ENCODE peak calls at places on chromosome 18, in five cellular contexts. One of them, this sample, is unnamed.

GRCh38 chr18:26458526-26459232 is 89.7 kb downstream of the KCTD1 start:
- DNase-seq in AG09309: peak; percentile 57
- DNase-seq in HL-60: peak; percentile 50
- DNase-seq in ovary: no peak
- DNase-seq in thyroid gland: no peak
- DNase-seq in this sample: no peak

GRCh38 chr18:77554061-77554460 is 304.4 kb downstream of the GALR1 start:
- DNase-seq in AG09309: no peak
- DNase-seq in HL-60: no peak
- DNase-seq in ovary: no peak
- DNase-seq in thyroid gland: no peak
- DNase-seq in this sample: no peak

GRCh38 chr18:38909972-38910371 is 1344.4 kb upstream of the CELF4 start:
- DNase-seq in AG09309: no peak
- DNase-seq in HL-60: no peak
- DNase-seq in ovary: no peak
- DNase-seq in thyroid gland: no peak
- DNase-seq in this sample: no peak

GRCh38 chr18:54203914-54204313 is 20.6 kb downstream of the MBD2 start:
- DNase-seq in thyroid gland: no peak
- DNase-seq in HL-60: no peak
- DNase-seq in AG09309: no peak
- DNase-seq in ovary: no peak
- DNase-seq in this sample: no peak

GRCh38 chr18:52620926-52621439 is 281.0 kb downstream of the DCC start:
- DNase-seq in AG09309: no peak
- DNase-seq in ovary: no peak
- DNase-seq in HL-60: no peak
- DNase-seq in thyroid gland: no peak
- DNase-seq in this sample: no peak

GRCh38 chr18:12819822-12820221 is 64.2 kb downstream of the PTPN2 start:
- DNase-seq in AG09309: no peak
- DNase-seq in ovary: no peak
- DNase-seq in thyroid gland: no peak
- DNase-seq in HL-60: no peak
- DNase-seq in this sample: no peak

GRCh38 chr18:3347286-3347803 is 85.4 kb downstream of the MYL12B start:
- DNase-seq in thyroid gland: no peak
- DNase-seq in HL-60: no peak
- DNase-seq in AG09309: no peak
- DNase-seq in ovary: no peak
- DNase-seq in this sample: no peak

GRCh38 chr18:3207565-3207964 is 12.2 kb downstream of the MYOM1 start:
- DNase-seq in ovary: no peak
- DNase-seq in AG09309: no peak
- DNase-seq in HL-60: no peak
- DNase-seq in thyroid gland: no peak
- DNase-seq in this sample: no peak

GRCh38 chr18:74310411-74310810 is 5.2 kb upstream of the C18orf63 start:
- DNase-seq in AG09309: no peak
- DNase-seq in HL-60: peak; percentile 63
- DNase-seq in ovary: no peak
- DNase-seq in thyroid gland: no peak
- DNase-seq in this sample: no peak

DNA sequence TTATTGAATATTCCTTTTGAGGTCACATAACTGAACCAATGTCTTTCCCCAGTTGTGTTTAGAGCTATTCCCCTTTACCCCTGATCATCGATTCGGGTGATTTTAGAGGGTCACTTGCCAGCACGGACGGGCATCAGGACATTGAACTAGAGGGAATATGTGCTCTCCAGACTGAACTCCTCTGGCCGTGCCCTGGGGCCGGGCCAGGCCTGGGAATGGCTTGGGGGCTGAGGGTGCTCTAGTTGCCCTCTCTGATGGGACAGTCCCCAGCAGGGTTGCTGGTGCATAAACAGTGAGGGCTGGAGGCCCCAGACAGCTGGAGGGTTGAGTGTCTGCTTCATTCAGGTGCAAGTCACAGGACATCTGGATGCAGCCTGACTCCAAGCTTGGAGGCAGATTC is 90.7 kb downstream of the SMIM21 start:
- DNase-seq in AG09309: no peak
- DNase-seq in HL-60: no peak
- DNase-seq in ovary: no peak
- DNase-seq in thyroid gland: no peak
- DNase-seq in this sample: no peak
- H3K4me3 ChIP-seq in AG09309: no peak overlapping the region
- H3K4me3 ChIP-seq in HL-60: no peak overlapping the region
- H3K4me3 ChIP-seq in ovary: no peak overlapping the region
- H3K4me3 ChIP-seq in thyroid gland: no peak overlapping the region
- H3K4me3 ChIP-seq in this sample: no peak overlapping the region

DNA sequence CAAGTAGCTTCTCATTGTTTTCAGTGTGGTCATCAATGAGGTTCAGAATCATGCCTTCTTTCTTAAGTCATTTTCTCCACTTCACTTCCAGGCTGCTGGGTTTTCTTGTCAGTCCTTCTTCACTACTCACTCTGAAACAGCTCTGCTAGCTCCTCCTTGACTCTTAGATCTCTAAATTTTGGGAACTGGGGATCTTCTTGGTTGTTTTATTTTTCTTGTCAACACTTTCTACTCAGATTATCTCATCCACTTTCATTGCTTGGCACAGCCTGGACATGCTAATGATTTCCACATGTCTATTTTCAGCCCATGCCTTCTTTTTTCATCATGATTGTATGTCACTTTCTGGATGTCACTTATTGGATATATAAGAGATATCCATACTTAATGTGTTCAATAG is 517.8 kb upstream of the DSEL start:
- DNase-seq in AG09309: no peak
- DNase-seq in thyroid gland: no peak
- DNase-seq in ovary: no peak
- DNase-seq in HL-60: no peak
- DNase-seq in this sample: no peak
- H3K4me3 ChIP-seq in AG09309: no peak overlapping the region
- H3K4me3 ChIP-seq in thyroid gland: no peak overlapping the region
- H3K4me3 ChIP-seq in ovary: no peak overlapping the region
- H3K4me3 ChIP-seq in HL-60: no peak overlapping the region
- H3K4me3 ChIP-seq in this sample: no peak overlapping the region

DNA sequence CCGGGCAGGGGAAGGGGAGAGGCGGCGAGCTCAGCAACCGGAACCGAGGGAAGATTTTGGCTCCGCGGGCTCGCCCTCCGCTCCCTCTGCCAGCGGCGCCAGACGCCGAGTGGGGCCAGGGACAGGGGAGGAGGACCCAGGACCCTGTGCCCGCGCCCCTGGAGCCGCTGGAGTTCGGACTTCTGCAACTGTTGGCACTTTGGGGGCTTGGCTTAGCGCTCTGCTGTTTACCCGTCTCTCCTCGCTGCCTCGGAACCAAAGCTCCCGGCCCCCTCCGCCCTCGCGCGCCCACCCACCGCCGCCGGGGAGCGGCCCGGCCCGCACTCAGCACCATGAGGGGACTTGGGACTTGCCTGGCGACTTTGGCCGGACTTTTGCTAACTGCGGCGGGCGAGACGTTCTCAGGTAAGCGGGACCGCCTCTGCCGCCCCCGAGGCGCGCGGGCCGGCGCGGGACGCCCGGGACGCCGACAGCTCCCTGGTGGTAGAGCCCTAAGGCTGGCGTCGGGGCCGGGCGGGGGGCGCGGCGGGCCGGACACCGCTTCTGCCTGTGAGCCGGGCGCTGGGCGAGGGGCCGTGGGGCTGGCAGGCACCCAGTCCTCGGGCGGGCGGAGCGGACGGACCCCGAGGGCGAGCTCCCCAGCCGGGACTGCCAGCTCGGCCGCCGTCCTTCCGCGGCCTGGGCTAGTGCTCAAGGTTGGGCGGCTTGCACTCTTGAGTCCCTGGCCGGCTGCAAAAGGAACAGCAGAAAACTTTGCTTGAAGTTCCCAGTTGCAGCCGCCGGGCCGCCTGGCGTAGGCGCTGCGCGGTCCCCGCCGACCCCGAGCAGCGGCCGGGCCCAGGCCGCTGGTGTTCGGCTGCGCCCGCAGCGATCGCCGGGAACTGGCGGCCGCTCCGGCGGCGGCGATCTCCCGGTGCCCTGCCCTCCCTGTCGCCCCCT is 640 bp downstream of the PTPRM start:
- DNase-seq in AG09309: no peak
- DNase-seq in thyroid gland: peak; percentile 70
- DNase-seq in ovary: peak; percentile 54
- DNase-seq in HL-60: peak; percentile 17
- DNase-seq in this sample: no peak
- H3K4me3 ChIP-seq in AG09309: peak overlapping the region; percentile 94
- H3K4me3 ChIP-seq in thyroid gland: peak overlapping the region; percentile 98
- H3K4me3 ChIP-seq in ovary: peak overlapping the region; percentile 60
- H3K4me3 ChIP-seq in HL-60: peak overlapping the region; percentile 14
- H3K4me3 ChIP-seq in this sample: peak overlapping the region; percentile 72

DNA sequence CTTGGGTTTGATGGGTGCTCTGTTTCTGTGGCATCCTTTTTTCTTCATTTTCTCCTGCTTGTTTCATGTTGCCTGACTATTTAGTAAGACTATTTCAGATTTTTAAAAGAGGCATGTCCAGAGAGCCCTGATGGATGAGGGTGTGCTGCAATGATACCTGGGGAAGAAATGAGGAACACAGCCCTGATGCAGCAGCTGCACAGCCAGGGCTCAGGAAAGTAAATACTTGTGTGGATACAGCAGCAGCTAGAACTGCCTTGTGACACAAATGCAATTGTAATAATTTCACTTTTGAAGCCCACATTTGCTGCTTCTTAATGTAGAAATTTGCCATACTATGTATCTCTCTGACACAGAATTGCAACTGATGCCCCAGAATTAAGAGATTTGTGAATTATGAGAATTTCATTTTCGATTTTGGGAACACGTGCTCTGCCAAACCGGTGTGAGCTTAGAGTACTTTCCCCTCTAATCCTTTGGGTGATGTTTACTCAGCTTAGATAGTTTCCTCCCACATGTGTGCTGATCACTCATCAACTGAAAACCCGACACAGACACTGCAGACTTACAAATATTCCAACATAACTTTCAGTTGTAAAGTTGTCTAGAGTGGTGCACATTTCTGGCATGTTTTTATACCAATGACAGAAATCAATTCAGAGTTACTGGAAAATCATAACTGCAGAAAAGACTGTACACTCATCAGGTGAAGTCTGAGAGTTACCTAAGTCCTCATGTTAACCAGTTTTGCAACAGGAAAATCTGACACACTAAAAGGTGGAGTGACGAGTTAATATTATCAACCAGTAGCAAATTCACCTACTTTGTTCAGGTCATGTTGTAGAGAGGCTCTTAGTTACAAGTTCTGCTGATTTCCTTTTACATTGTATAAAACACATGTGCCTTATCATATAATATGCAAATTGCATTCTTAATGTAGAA is 383.4 kb downstream of the CBLN2 start:
- DNase-seq in ovary: no peak
- DNase-seq in HL-60: no peak
- DNase-seq in thyroid gland: no peak
- DNase-seq in AG09309: no peak
- DNase-seq in this sample: no peak
- H3K4me3 ChIP-seq in ovary: no peak overlapping the region
- H3K4me3 ChIP-seq in HL-60: no peak overlapping the region
- H3K4me3 ChIP-seq in thyroid gland: no peak overlapping the region
- H3K4me3 ChIP-seq in AG09309: no peak overlapping the region
- H3K4me3 ChIP-seq in this sample: no peak overlapping the region